ENCODE peak calls at places on chromosome 7, in four cellular contexts. X, M, Z and K are unnamed samples.

GRCh38 chr7:2853147-2853546 is 9.0 kb upstream of the GNA12 start:
- DNase-seq in X (no peak), M (no peak), Z (no peak), K (no peak)

GRCh38 chr7:138755331-138755747 is 42.5 kb upstream of the TMEM213 start:
- DNase-seq in X (no peak), Z (peak), M (peak), K (no peak)

GRCh38 chr7:156560075-156560474 is 80.5 kb upstream of the RNF32 start:
- DNase-seq in Z (peak), X (no peak), M (peak), K (no peak)

GRCh38 chr7:23864984-23865383 is 155.0 kb downstream of the STK31 start:
- DNase-seq in X (no peak), Z (no peak), M (no peak), K (no peak)

GRCh38 chr7:81500631-81501030 is 269.2 kb downstream of the HGF start:
- DNase-seq in Z (no peak), M (no peak), X (no peak), K (no peak)

GRCh38 chr7:4067874-4068273 is 614.2 kb upstream of the FOXK1 start:
- DNase-seq in Z (no peak), X (no peak), M (no peak), K (no peak)

GRCh38 chr7:158272509-158273137 is 315.0 kb downstream of the PTPRN2 start:
- DNase-seq in X (no peak), Z (no peak), M (peak), K (no peak)

GRCh38 chr7:4998244-4998643 is 39.3 kb upstream of the MMD2 start:
- DNase-seq in Z (no peak), X (no peak), M (no peak), K (no peak)

GRCh38 chr7:101538596-101539459 is 90.3 kb downstream of the MYL10 start:
- DNase-seq in X (peak), Z (peak), M (peak), K (peak)

GRCh38 chr7:121163699-121164098 is 165.1 kb upstream of the WNT16 start:
- DNase-seq in Z (no peak), M (no peak), X (no peak), K (peak)

GRCh38 chr7:157542669-157543021 is 205.8 kb downstream of the DNAJB6 start:
- DNase-seq in Z (no peak), M (no peak), X (no peak), K (no peak)

GRCh38 chr7:98993024-98993897 is 114.9 kb downstream of the TRRAP start:
- DNase-seq in M (no peak), Z (no peak), X (no peak), K (no peak)

GRCh38 chr7:25282194-25282593 is 53.9 kb upstream of the NPVF start:
- DNase-seq in M (no peak), Z (no peak), X (peak), K (no peak)

DNA sequence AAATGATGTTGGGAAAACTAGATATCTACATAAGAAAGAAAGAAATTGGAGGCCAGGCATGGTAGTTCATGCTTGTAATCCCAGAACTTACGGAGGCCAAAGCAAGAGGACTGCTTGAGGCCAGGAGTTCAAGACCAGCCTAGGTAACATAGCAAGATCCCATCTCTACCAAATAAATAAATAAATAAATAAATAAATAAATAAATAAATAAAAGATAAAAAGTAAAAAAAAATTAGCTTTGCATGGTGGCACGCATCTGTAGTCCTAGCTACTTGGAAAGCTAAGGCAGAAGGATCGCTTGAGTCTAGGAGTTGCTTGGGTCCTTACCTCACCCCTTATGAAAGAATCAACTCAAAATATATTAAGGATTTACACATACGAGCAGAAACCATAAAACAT is 193.5 kb upstream of the NOBOX start:
- DNase-seq in M (no peak), Z (no peak), X (no peak), K (no peak)
- H3K4me2 ChIP-seq in M (no peak), Z (no peak), X (no peak), K (no peak)

GRCh38 chr7:88354999-88355398 is 48.3 kb upstream of the STEAP4 start:
- DNase-seq in X (no peak), Z (no peak), M (no peak), K (no peak)
- TF ChIP-seq EZH2phosphoT487 in X (no peak), Z (no peak), M (no peak), K (no peak)

GRCh38 chr7:114156178-114156577 is 237.4 kb upstream of the PPP1R3A start:
- DNase-seq in M (no peak), Z (no peak), X (no peak), K (no peak)
- H3K4me2 ChIP-seq in M (no peak), Z (no peak), X (no peak), K (no peak)

GRCh38 chr7:21044913-21045312 is 258.2 kb upstream of the SP8 start:
- DNase-seq in X (no peak), M (no peak), Z (no peak), K (no peak)
- TF ChIP-seq EZH2phosphoT487 in X (no peak), M (no peak), Z (no peak), K (no peak)

GRCh38 chr7:74207586-74207985 is 2.2 kb upstream of the LAT2 start:
- DNase-seq in M (no peak), X (no peak), Z (no peak), K (no peak)

GRCh38 chr7:74199551-74200355 is 10.1 kb upstream of the LAT2 start:
- DNase-seq in X (no peak), Z (no peak), M (no peak), K (no peak)

GRCh38 chr7:74206589-74207120 is 3.2 kb upstream of the LAT2 start:
- DNase-seq in Z (peak), X (peak), M (peak), K (peak)

GRCh38 chr7:74203157-74203556 is 6.6 kb upstream of the LAT2 start:
- DNase-seq in X (peak), M (peak), Z (peak), K (no peak)

GRCh38 chr7:74203956-74204615 is 5.7 kb upstream of the LAT2 start:
- DNase-seq in M (no peak), Z (no peak), X (no peak), K (no peak)
- H3K4me2 ChIP-seq in M (no peak), Z (no peak), X (no peak), K (no peak)